ENCODE peak calls at places on chromosomes 1 and 21, in eight cellular contexts. One of them, this sample, is unnamed.

GRCh38 chr21:45545691-45546531 is 3.7 kb upstream of the SLC19A1 start:
- DNase-seq in uterus: no peak
- DNase-seq in spleen: peak; percentile 69
- DNase-seq in transverse colon: no peak
- DNase-seq in GM12878: no peak
- DNase-seq in HCT116: no peak
- DNase-seq in endothelial cell of umbilical vein: no peak
- DNase-seq in body of pancreas: no peak
- DNase-seq in this sample: no peak

GRCh38 chr21:44907966-44908364 is 12.7 kb downstream of the ITGB2 start:
- DNase-seq in uterus: no peak
- DNase-seq in spleen: peak; percentile 91
- DNase-seq in transverse colon: no peak
- DNase-seq in GM12878: no peak
- DNase-seq in HCT116: no peak
- DNase-seq in endothelial cell of umbilical vein: no peak
- DNase-seq in body of pancreas: peak; percentile 29
- DNase-seq in this sample: no peak

GRCh38 chr1:221865808-221866207 is 123.9 kb upstream of the DUSP10 start:
- DNase-seq in uterus: no peak
- DNase-seq in spleen: no peak
- DNase-seq in transverse colon: no peak
- DNase-seq in GM12878: no peak
- DNase-seq in HCT116: no peak
- DNase-seq in endothelial cell of umbilical vein: no peak
- DNase-seq in body of pancreas: no peak
- DNase-seq in this sample: no peak

GRCh38 chr1:214427871-214428277 is 123.5 kb downstream of the PTPN14 start:
- DNase-seq in uterus: no peak
- DNase-seq in spleen: peak; percentile 78
- DNase-seq in transverse colon: peak; percentile 22
- DNase-seq in GM12878: peak; percentile 80
- DNase-seq in HCT116: peak; percentile 77
- DNase-seq in endothelial cell of umbilical vein: peak; percentile 81
- DNase-seq in body of pancreas: no peak
- DNase-seq in this sample: peak; percentile 41

GRCh38 chr1:59707216-59707615 is 107.5 kb upstream of the HOOK1 start:
- DNase-seq in uterus: peak; percentile 88
- DNase-seq in spleen: no peak
- DNase-seq in transverse colon: peak; percentile 24
- DNase-seq in GM12878: no peak
- DNase-seq in HCT116: peak; percentile 12
- DNase-seq in endothelial cell of umbilical vein: peak; percentile 86
- DNase-seq in body of pancreas: peak; percentile 28
- DNase-seq in this sample: no peak

GRCh38 chr1:159900086-159900680 is at the start of gene CFAP45:
- DNase-seq in uterus: peak; percentile 63
- DNase-seq in spleen: peak; percentile 88
- DNase-seq in transverse colon: peak; percentile 89
- DNase-seq in GM12878: no peak
- DNase-seq in HCT116: peak; percentile 65
- DNase-seq in endothelial cell of umbilical vein: peak; percentile 76
- DNase-seq in body of pancreas: peak; percentile 96
- DNase-seq in this sample: no peak

GRCh38 chr1:17648457-17649145 is 106.5 kb upstream of the ACTL8 start:
- DNase-seq in uterus: no peak
- DNase-seq in spleen: no peak
- DNase-seq in transverse colon: no peak
- DNase-seq in GM12878: no peak
- DNase-seq in HCT116: no peak
- DNase-seq in endothelial cell of umbilical vein: no peak
- DNase-seq in body of pancreas: peak; percentile 75
- DNase-seq in this sample: no peak

GRCh38 chr21:37787456-37787855 is 128.8 kb downstream of the KCNJ6 start:
- DNase-seq in uterus: no peak
- DNase-seq in spleen: no peak
- DNase-seq in transverse colon: no peak
- DNase-seq in GM12878: no peak
- DNase-seq in HCT116: no peak
- DNase-seq in endothelial cell of umbilical vein: peak; percentile 76
- DNase-seq in body of pancreas: no peak
- DNase-seq in this sample: no peak

GRCh38 chr1:165456861-165457260 is 11.9 kb upstream of the RXRG start:
- DNase-seq in uterus: no peak
- DNase-seq in spleen: no peak
- DNase-seq in transverse colon: no peak
- DNase-seq in GM12878: no peak
- DNase-seq in HCT116: no peak
- DNase-seq in endothelial cell of umbilical vein: no peak
- DNase-seq in body of pancreas: no peak
- DNase-seq in this sample: no peak

GRCh38 chr1:56948403-56949023 is 17.3 kb downstream of the C8B start:
- DNase-seq in uterus: no peak
- DNase-seq in spleen: no peak
- DNase-seq in transverse colon: no peak
- DNase-seq in GM12878: no peak
- DNase-seq in HCT116: no peak
- DNase-seq in endothelial cell of umbilical vein: no peak
- DNase-seq in body of pancreas: no peak
- DNase-seq in this sample: no peak

GRCh38 chr21:14533555-14534400 is 12.3 kb downstream of the SAMSN1 start:
- DNase-seq in uterus: no peak
- DNase-seq in spleen: no peak
- DNase-seq in transverse colon: no peak
- DNase-seq in GM12878: peak; percentile 56
- DNase-seq in HCT116: peak; percentile 67
- DNase-seq in endothelial cell of umbilical vein: peak; percentile 77
- DNase-seq in body of pancreas: no peak
- DNase-seq in this sample: no peak

GRCh38 chr1:220767312-220768126 is 19.2 kb upstream of the MTARC1 start:
- DNase-seq in uterus: no peak
- DNase-seq in spleen: no peak
- DNase-seq in transverse colon: no peak
- DNase-seq in GM12878: no peak
- DNase-seq in HCT116: no peak
- DNase-seq in endothelial cell of umbilical vein: no peak
- DNase-seq in body of pancreas: peak; percentile 29
- DNase-seq in this sample: peak; percentile 78

GRCh38 chr21:39318091-39318959 is 4.9 kb upstream of the BRWD1 start:
- DNase-seq in uterus: no peak
- DNase-seq in spleen: no peak
- DNase-seq in transverse colon: no peak
- DNase-seq in GM12878: no peak
- DNase-seq in HCT116: no peak
- DNase-seq in endothelial cell of umbilical vein: no peak
- DNase-seq in body of pancreas: no peak
- DNase-seq in this sample: no peak

GRCh38 chr1:76374111-76374510 is 299.6 kb downstream of the ST6GALNAC3 start:
- DNase-seq in uterus: no peak
- DNase-seq in spleen: no peak
- DNase-seq in transverse colon: no peak
- DNase-seq in GM12878: no peak
- DNase-seq in HCT116: no peak
- DNase-seq in endothelial cell of umbilical vein: no peak
- DNase-seq in body of pancreas: no peak
- DNase-seq in this sample: no peak

GRCh38 chr1:154558610-154559495 is at the start of gene UBE2Q1:
- DNase-seq in uterus: peak; percentile 99
- DNase-seq in spleen: peak; percentile 100
- DNase-seq in transverse colon: peak; percentile 99
- DNase-seq in GM12878: peak; percentile 97
- DNase-seq in HCT116: peak; percentile 96
- DNase-seq in endothelial cell of umbilical vein: peak; percentile 99
- DNase-seq in body of pancreas: peak; percentile 99
- DNase-seq in this sample: peak; percentile 96
- TF ChIP-seq POLR2A in uterus: peak; percentile 15
- TF ChIP-seq POLR2A in spleen: no peak
- TF ChIP-seq POLR2A in transverse colon: peak; percentile 51
- TF ChIP-seq POLR2A in GM12878: peak; percentile 77
- TF ChIP-seq POLR2A in HCT116: peak; percentile 25
- TF ChIP-seq POLR2A in endothelial cell of umbilical vein: peak; percentile 57
- TF ChIP-seq POLR2A in body of pancreas: peak; percentile 67
- TF ChIP-seq POLR2A in this sample: peak; percentile 42

GRCh38 chr1:22317231-22317919 is 134.3 kb upstream of the ZBTB40 start:
- DNase-seq in uterus: no peak
- DNase-seq in spleen: no peak
- DNase-seq in transverse colon: no peak
- DNase-seq in GM12878: no peak
- DNase-seq in HCT116: peak; percentile 6
- DNase-seq in endothelial cell of umbilical vein: peak; percentile 26
- DNase-seq in body of pancreas: peak; percentile 22
- DNase-seq in this sample: no peak

GRCh38 chr1:22317920-22318243 is 133.8 kb upstream of the ZBTB40 start:
- DNase-seq in uterus: no peak
- DNase-seq in spleen: no peak
- DNase-seq in transverse colon: no peak
- DNase-seq in GM12878: no peak
- DNase-seq in HCT116: no peak
- DNase-seq in endothelial cell of umbilical vein: no peak
- DNase-seq in body of pancreas: no peak
- DNase-seq in this sample: no peak

GRCh38 chr1:22320703-22321344 is 130.8 kb upstream of the ZBTB40 start:
- DNase-seq in uterus: no peak
- DNase-seq in spleen: peak; percentile 37
- DNase-seq in transverse colon: no peak
- DNase-seq in GM12878: no peak
- DNase-seq in HCT116: no peak
- DNase-seq in endothelial cell of umbilical vein: no peak
- DNase-seq in body of pancreas: no peak
- DNase-seq in this sample: no peak

GRCh38 chr1:22319608-22320007 is 132.0 kb upstream of the ZBTB40 start:
- DNase-seq in uterus: no peak
- DNase-seq in spleen: no peak
- DNase-seq in transverse colon: no peak
- DNase-seq in GM12878: no peak
- DNase-seq in HCT116: no peak
- DNase-seq in endothelial cell of umbilical vein: no peak
- DNase-seq in body of pancreas: no peak
- DNase-seq in this sample: no peak

DNA sequence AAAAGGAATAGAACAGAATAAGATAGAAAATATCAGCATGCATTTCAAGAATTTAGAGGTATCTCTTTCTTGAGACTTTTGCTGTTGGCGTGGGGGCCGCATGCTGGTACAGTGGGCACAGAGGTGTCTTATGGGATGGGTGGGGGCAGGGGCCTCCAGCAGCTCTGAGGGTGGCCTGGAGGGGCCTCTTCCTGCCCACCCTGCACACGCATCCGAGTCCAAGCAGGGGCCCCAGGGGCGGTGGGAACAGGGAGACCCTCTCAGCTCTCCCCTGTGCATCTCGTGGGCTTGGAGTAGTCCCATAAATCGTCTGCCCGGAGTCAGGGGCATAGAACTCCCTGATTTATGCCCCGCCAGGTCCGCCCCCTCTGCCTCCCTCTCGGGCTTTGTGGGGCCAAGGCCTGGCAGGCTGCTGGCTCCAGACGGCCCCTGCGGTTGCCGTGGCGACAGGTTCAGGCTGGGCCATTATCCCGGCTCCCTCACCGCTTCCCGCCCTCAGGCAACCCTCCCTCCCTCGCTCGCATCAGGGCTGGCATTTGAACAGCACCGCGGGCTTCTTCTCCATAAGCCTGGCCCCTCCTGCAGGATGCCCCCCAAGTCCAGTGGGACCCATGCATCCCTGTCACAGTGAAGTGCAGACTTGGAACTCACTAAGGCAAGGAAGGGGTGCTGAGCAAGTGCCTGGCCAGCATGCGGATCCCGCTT is 133.2 kb upstream of the ZBTB40 start:
- DNase-seq in uterus: no peak
- DNase-seq in spleen: no peak
- DNase-seq in transverse colon: no peak
- DNase-seq in GM12878: no peak
- DNase-seq in HCT116: no peak
- DNase-seq in endothelial cell of umbilical vein: no peak
- DNase-seq in body of pancreas: peak; percentile 24
- DNase-seq in this sample: no peak
- H3K27me3 ChIP-seq in uterus: no peaks in the 10 kb centered on the region
- H3K27me3 ChIP-seq in spleen: peaks cover 7% of the 10 kb centered on the region
- H3K27me3 ChIP-seq in transverse colon: peaks cover 17% of the 10 kb centered on the region
- H3K27me3 ChIP-seq in GM12878: no peaks in the 10 kb centered on the region
- H3K27me3 ChIP-seq in HCT116: no peaks in the 10 kb centered on the region
- H3K27me3 ChIP-seq in endothelial cell of umbilical vein: peaks cover 13% of the 10 kb centered on the region
- H3K27me3 ChIP-seq in body of pancreas: no peaks in the 10 kb centered on the region
- H3K27me3 ChIP-seq in this sample: peaks cover 2% of the 10 kb centered on the region

GRCh38 chr1:19260211-19261138 is 8.9 kb downstream of the MRTO4 start:
- DNase-seq in uterus: no peak
- DNase-seq in spleen: no peak
- DNase-seq in transverse colon: peak; percentile 29
- DNase-seq in GM12878: no peak
- DNase-seq in HCT116: no peak
- DNase-seq in endothelial cell of umbilical vein: no peak
- DNase-seq in body of pancreas: peak; percentile 40
- DNase-seq in this sample: no peak
- TF ChIP-seq POLR2A in uterus: no peak
- TF ChIP-seq POLR2A in spleen: no peak
- TF ChIP-seq POLR2A in transverse colon: no peak
- TF ChIP-seq POLR2A in GM12878: peak; percentile 64
- TF ChIP-seq POLR2A in HCT116: no peak
- TF ChIP-seq POLR2A in endothelial cell of umbilical vein: no peak
- TF ChIP-seq POLR2A in body of pancreas: no peak
- TF ChIP-seq POLR2A in this sample: peak; percentile 36

GRCh38 chr1:53481456-53481855 is 22.3 kb downstream of the DMRTB1 start:
- DNase-seq in uterus: no peak
- DNase-seq in spleen: no peak
- DNase-seq in transverse colon: no peak
- DNase-seq in GM12878: no peak
- DNase-seq in HCT116: no peak
- DNase-seq in endothelial cell of umbilical vein: no peak
- DNase-seq in body of pancreas: no peak
- DNase-seq in this sample: no peak

GRCh38 chr1:53482441-53483153 is 23.4 kb downstream of the DMRTB1 start:
- DNase-seq in uterus: no peak
- DNase-seq in spleen: no peak
- DNase-seq in transverse colon: no peak
- DNase-seq in GM12878: no peak
- DNase-seq in HCT116: no peak
- DNase-seq in endothelial cell of umbilical vein: no peak
- DNase-seq in body of pancreas: no peak
- DNase-seq in this sample: no peak

GRCh38 chr1:53483170-53483569 is 24.0 kb downstream of the DMRTB1 start:
- DNase-seq in uterus: no peak
- DNase-seq in spleen: no peak
- DNase-seq in transverse colon: no peak
- DNase-seq in GM12878: no peak
- DNase-seq in HCT116: no peak
- DNase-seq in endothelial cell of umbilical vein: no peak
- DNase-seq in body of pancreas: no peak
- DNase-seq in this sample: no peak

GRCh38 chr1:53478186-53478585 is 19.0 kb downstream of the DMRTB1 start:
- DNase-seq in uterus: no peak
- DNase-seq in spleen: no peak
- DNase-seq in transverse colon: no peak
- DNase-seq in GM12878: no peak
- DNase-seq in HCT116: no peak
- DNase-seq in endothelial cell of umbilical vein: no peak
- DNase-seq in body of pancreas: no peak
- DNase-seq in this sample: no peak

DNA sequence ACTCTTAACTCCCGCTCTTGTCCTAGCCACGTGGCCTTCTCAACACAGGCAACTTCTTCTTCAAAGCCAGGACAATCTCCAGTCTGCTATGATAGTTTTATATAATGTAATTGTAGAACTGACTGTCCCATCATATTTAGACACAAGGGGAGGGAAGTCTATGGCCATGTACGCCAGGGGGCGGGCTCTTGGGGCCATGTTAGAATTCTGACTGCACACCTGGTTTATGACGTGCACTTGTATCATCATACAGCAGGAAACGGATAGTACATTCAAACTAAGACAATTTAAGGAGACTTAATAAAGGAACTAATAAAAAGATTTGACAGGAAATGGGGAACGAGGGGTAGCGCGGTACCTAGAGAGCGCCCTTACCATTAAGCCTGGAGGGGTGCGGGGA is 21.5 kb downstream of the DMRTB1 start:
- DNase-seq in uterus: no peak
- DNase-seq in spleen: no peak
- DNase-seq in transverse colon: no peak
- DNase-seq in GM12878: no peak
- DNase-seq in HCT116: no peak
- DNase-seq in endothelial cell of umbilical vein: no peak
- DNase-seq in body of pancreas: no peak
- DNase-seq in this sample: no peak
- H3K27me3 ChIP-seq in uterus: no peaks in the 10 kb centered on the region
- H3K27me3 ChIP-seq in spleen: peaks cover 8% of the 10 kb centered on the region
- H3K27me3 ChIP-seq in transverse colon: peaks cover 10% of the 10 kb centered on the region
- H3K27me3 ChIP-seq in GM12878: peaks cover 4% of the 10 kb centered on the region
- H3K27me3 ChIP-seq in HCT116: no peaks in the 10 kb centered on the region
- H3K27me3 ChIP-seq in endothelial cell of umbilical vein: no peaks in the 10 kb centered on the region
- H3K27me3 ChIP-seq in body of pancreas: peaks cover 2% of the 10 kb centered on the region
- H3K27me3 ChIP-seq in this sample: peaks cover 64% of the 10 kb centered on the region

This sample was measured in HepG2.